ENCODE peak calls at places on chromosomes 7 and 10, in eight cellular contexts. One of them, this sample, is unnamed.
A peak's percentile ranks its signal among the peaks of the same experiment; 100 is the strongest.

GRCh38 chr7:98217623-98218582 is 6.7 kb downstream of the BHLHA15 start:
- DNase-seq in gastrocnemius medialis: no peak
- DNase-seq in fibroblast of mammary gland: no peak
- DNase-seq in right atrium auricular region: no peak
- DNase-seq in AG04449: no peak
- DNase-seq in GM13976: no peak
- DNase-seq in progenitor cell of endocrine pancreas: no peak
- DNase-seq in mesothelial cell of epicardium: no peak
- DNase-seq in this sample: no peak

GRCh38 chr10:105258674-105259065 is 617.6 kb downstream of the SORCS3 start:
- DNase-seq in progenitor cell of endocrine pancreas: no peak
- DNase-seq in gastrocnemius medialis: no peak
- DNase-seq in GM13976: no peak
- DNase-seq in fibroblast of mammary gland: no peak
- DNase-seq in AG04449: no peak
- DNase-seq in mesothelial cell of epicardium: no peak
- DNase-seq in right atrium auricular region: no peak
- DNase-seq in this sample: no peak

GRCh38 chr7:2689951-2690705 is 2.1 kb downstream of the AMZ1 start:
- DNase-seq in gastrocnemius medialis: no peak
- DNase-seq in AG04449: no peak
- DNase-seq in right atrium auricular region: no peak
- DNase-seq in GM13976: no peak
- DNase-seq in progenitor cell of endocrine pancreas: no peak
- DNase-seq in mesothelial cell of epicardium: no peak
- DNase-seq in fibroblast of mammary gland: peak; percentile 15
- DNase-seq in this sample: no peak

GRCh38 chr10:28678687-28679457 is 1.6 kb downstream of the BAMBI start:
- DNase-seq in AG04449: no peak
- DNase-seq in progenitor cell of endocrine pancreas: no peak
- DNase-seq in right atrium auricular region: peak; percentile 49
- DNase-seq in fibroblast of mammary gland: no peak
- DNase-seq in GM13976: no peak
- DNase-seq in mesothelial cell of epicardium: no peak
- DNase-seq in gastrocnemius medialis: no peak
- DNase-seq in this sample: no peak

GRCh38 chr10:3652886-3653285 is 132.1 kb downstream of the KLF6 start:
- DNase-seq in GM13976: no peak
- DNase-seq in AG04449: no peak
- DNase-seq in mesothelial cell of epicardium: no peak
- DNase-seq in right atrium auricular region: no peak
- DNase-seq in gastrocnemius medialis: no peak
- DNase-seq in fibroblast of mammary gland: peak; percentile 52
- DNase-seq in progenitor cell of endocrine pancreas: no peak
- DNase-seq in this sample: no peak

GRCh38 chr10:88152720-88153119 is 289.3 kb downstream of the PTEN start:
- DNase-seq in AG04449: peak; percentile 94
- DNase-seq in mesothelial cell of epicardium: no peak
- DNase-seq in gastrocnemius medialis: peak; percentile 23
- DNase-seq in right atrium auricular region: no peak
- DNase-seq in fibroblast of mammary gland: peak; percentile 99
- DNase-seq in GM13976: peak; percentile 56
- DNase-seq in progenitor cell of endocrine pancreas: no peak
- DNase-seq in this sample: no peak

GRCh38 chr10:123807444-123808035 is 84.1 kb downstream of the CPXM2 start:
- DNase-seq in right atrium auricular region: no peak
- DNase-seq in gastrocnemius medialis: no peak
- DNase-seq in progenitor cell of endocrine pancreas: no peak
- DNase-seq in fibroblast of mammary gland: no peak
- DNase-seq in GM13976: no peak
- DNase-seq in AG04449: no peak
- DNase-seq in mesothelial cell of epicardium: peak; percentile 20
- DNase-seq in this sample: no peak

GRCh38 chr7:155863721-155864151 is 51.5 kb upstream of the SHH start:
- DNase-seq in GM13976: no peak
- DNase-seq in AG04449: no peak
- DNase-seq in mesothelial cell of epicardium: peak; percentile 16
- DNase-seq in progenitor cell of endocrine pancreas: no peak
- DNase-seq in fibroblast of mammary gland: no peak
- DNase-seq in right atrium auricular region: no peak
- DNase-seq in gastrocnemius medialis: no peak
- DNase-seq in this sample: no peak

GRCh38 chr10:73644015-73644743 is 2.9 kb upstream of the MYOZ1 start:
- DNase-seq in gastrocnemius medialis: peak; percentile 9
- DNase-seq in mesothelial cell of epicardium: peak; percentile 63
- DNase-seq in AG04449: no peak
- DNase-seq in right atrium auricular region: peak; percentile 72
- DNase-seq in GM13976: peak; percentile 78
- DNase-seq in progenitor cell of endocrine pancreas: peak; percentile 41
- DNase-seq in fibroblast of mammary gland: peak; percentile 74
- DNase-seq in this sample: no peak

GRCh38 chr7:30168800-30169584 is 34.2 kb downstream of the MTURN start:
- DNase-seq in right atrium auricular region: no peak
- DNase-seq in mesothelial cell of epicardium: no peak
- DNase-seq in AG04449: peak; percentile 82
- DNase-seq in progenitor cell of endocrine pancreas: no peak
- DNase-seq in GM13976: no peak
- DNase-seq in gastrocnemius medialis: no peak
- DNase-seq in fibroblast of mammary gland: peak; percentile 97
- DNase-seq in this sample: no peak

GRCh38 chr7:22944506-22944905 is 69.4 kb downstream of the HYCC1 start:
- DNase-seq in progenitor cell of endocrine pancreas: no peak
- DNase-seq in GM13976: no peak
- DNase-seq in mesothelial cell of epicardium: no peak
- DNase-seq in fibroblast of mammary gland: peak; percentile 76
- DNase-seq in right atrium auricular region: no peak
- DNase-seq in gastrocnemius medialis: no peak
- DNase-seq in AG04449: no peak
- DNase-seq in this sample: no peak

GRCh38 chr10:86261933-86262665 is 104.5 kb downstream of the GRID1 start:
- DNase-seq in mesothelial cell of epicardium: peak; percentile 35
- DNase-seq in progenitor cell of endocrine pancreas: peak; percentile 4
- DNase-seq in AG04449: no peak
- DNase-seq in right atrium auricular region: no peak
- DNase-seq in fibroblast of mammary gland: no peak
- DNase-seq in gastrocnemius medialis: no peak
- DNase-seq in GM13976: peak; percentile 78
- DNase-seq in this sample: no peak

GRCh38 chr10:61836888-61837747 is 64.4 kb upstream of the ARID5B start:
- DNase-seq in mesothelial cell of epicardium: no peak
- DNase-seq in progenitor cell of endocrine pancreas: no peak
- DNase-seq in GM13976: no peak
- DNase-seq in fibroblast of mammary gland: peak; percentile 63
- DNase-seq in AG04449: no peak
- DNase-seq in right atrium auricular region: no peak
- DNase-seq in gastrocnemius medialis: no peak
- DNase-seq in this sample: no peak

GRCh38 chr7:19122018-19122588 is 4.7 kb upstream of the TWIST1 start:
- DNase-seq in GM13976: no peak
- DNase-seq in right atrium auricular region: no peak
- DNase-seq in progenitor cell of endocrine pancreas: no peak
- DNase-seq in mesothelial cell of epicardium: no peak
- DNase-seq in AG04449: no peak
- DNase-seq in fibroblast of mammary gland: peak; percentile 78
- DNase-seq in gastrocnemius medialis: no peak
- DNase-seq in this sample: no peak

DNA sequence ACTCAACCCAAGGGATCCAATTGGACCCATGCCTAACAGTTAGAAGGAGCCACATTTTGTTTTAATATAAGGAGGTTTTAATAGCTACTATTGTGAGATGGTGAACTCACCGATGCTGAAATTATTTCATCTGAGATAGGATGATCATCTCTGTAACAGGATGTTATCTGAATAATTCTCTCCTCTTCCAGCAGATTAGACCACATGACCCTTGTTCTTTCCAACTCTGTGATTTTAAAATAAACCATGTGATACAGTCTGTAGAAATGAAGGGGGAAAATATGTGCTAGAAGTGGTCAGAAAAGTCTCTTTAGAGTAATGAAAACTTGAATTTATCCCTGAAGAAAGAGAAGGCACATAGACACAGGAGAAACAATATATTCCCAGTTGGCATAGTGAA is 385.8 kb downstream of the LRMDA start:
- DNase-seq in AG04449: no peak
- DNase-seq in gastrocnemius medialis: no peak
- DNase-seq in right atrium auricular region: no peak
- DNase-seq in mesothelial cell of epicardium: no peak
- DNase-seq in GM13976: no peak
- DNase-seq in fibroblast of mammary gland: no peak
- DNase-seq in progenitor cell of endocrine pancreas: no peak
- DNase-seq in this sample: no peak
- TF ChIP-seq CTCF in AG04449: no peak
- TF ChIP-seq CTCF in gastrocnemius medialis: no peak
- TF ChIP-seq CTCF in right atrium auricular region: no peak
- TF ChIP-seq CTCF in mesothelial cell of epicardium: no peak
- TF ChIP-seq CTCF in GM13976: no peak
- TF ChIP-seq CTCF in fibroblast of mammary gland: no peak
- TF ChIP-seq CTCF in progenitor cell of endocrine pancreas: no peak
- TF ChIP-seq CTCF in this sample: no peak

DNA sequence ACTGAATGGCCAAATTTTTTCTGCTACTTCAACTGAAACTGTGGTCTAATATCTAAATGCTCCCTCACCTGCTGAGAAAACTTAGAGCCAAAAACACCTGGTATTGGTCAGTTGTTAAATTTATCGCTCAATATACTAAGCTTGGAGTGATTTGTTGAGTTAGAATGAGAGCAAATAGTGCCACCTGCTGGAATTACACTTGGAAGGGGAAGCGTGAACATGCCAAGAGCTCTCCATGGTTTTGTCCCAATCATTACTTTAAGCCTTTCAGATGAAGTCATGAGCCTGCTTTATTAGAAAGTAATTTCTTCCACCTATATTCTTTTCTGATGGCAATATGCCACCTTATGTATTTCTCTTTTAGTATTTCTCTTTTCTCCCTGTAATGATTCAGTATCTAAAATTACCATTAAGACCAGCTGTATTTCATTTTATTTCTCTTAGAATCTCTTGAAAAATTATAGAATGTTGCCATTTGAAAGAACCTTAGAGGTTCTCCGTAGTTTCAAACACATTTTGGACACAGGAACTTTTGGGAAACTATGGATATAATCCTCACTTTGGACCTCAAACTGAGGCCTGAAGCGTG is 447.8 kb upstream of the C7orf33 start:
- DNase-seq in gastrocnemius medialis: no peak
- DNase-seq in AG04449: no peak
- DNase-seq in fibroblast of mammary gland: peak; percentile 40
- DNase-seq in progenitor cell of endocrine pancreas: peak; percentile 14
- DNase-seq in mesothelial cell of epicardium: no peak
- DNase-seq in right atrium auricular region: no peak
- DNase-seq in GM13976: peak; percentile 28
- DNase-seq in this sample: no peak
- TF ChIP-seq CTCF in gastrocnemius medialis: no peak
- TF ChIP-seq CTCF in AG04449: peak; percentile 34
- TF ChIP-seq CTCF in fibroblast of mammary gland: peak; percentile 44
- TF ChIP-seq CTCF in progenitor cell of endocrine pancreas: peak; percentile 80
- TF ChIP-seq CTCF in mesothelial cell of epicardium: peak; percentile 43
- TF ChIP-seq CTCF in right atrium auricular region: no peak
- TF ChIP-seq CTCF in GM13976: peak; percentile 39
- TF ChIP-seq CTCF in this sample: peak; percentile 40

GRCh38 chr7:68276725-68277124 is 1280.1 kb downstream of the TYW1 start:
- DNase-seq in gastrocnemius medialis: no peak
- DNase-seq in right atrium auricular region: no peak
- DNase-seq in AG04449: no peak
- DNase-seq in fibroblast of mammary gland: no peak
- DNase-seq in progenitor cell of endocrine pancreas: no peak
- DNase-seq in GM13976: no peak
- DNase-seq in mesothelial cell of epicardium: no peak
- DNase-seq in this sample: no peak

GRCh38 chr7:68279827-68280400 is 1283.3 kb downstream of the TYW1 start:
- DNase-seq in gastrocnemius medialis: no peak
- DNase-seq in progenitor cell of endocrine pancreas: no peak
- DNase-seq in mesothelial cell of epicardium: no peak
- DNase-seq in AG04449: no peak
- DNase-seq in right atrium auricular region: no peak
- DNase-seq in fibroblast of mammary gland: no peak
- DNase-seq in GM13976: no peak
- DNase-seq in this sample: no peak

GRCh38 chr7:68280931-68281330 is 1284.3 kb downstream of the TYW1 start:
- DNase-seq in AG04449: no peak
- DNase-seq in progenitor cell of endocrine pancreas: no peak
- DNase-seq in fibroblast of mammary gland: no peak
- DNase-seq in mesothelial cell of epicardium: no peak
- DNase-seq in GM13976: no peak
- DNase-seq in right atrium auricular region: no peak
- DNase-seq in gastrocnemius medialis: no peak
- DNase-seq in this sample: no peak
- TF ChIP-seq CTCF in AG04449: no peak
- TF ChIP-seq CTCF in progenitor cell of endocrine pancreas: no peak
- TF ChIP-seq CTCF in fibroblast of mammary gland: no peak
- TF ChIP-seq CTCF in mesothelial cell of epicardium: no peak
- TF ChIP-seq CTCF in GM13976: no peak
- TF ChIP-seq CTCF in right atrium auricular region: no peak
- TF ChIP-seq CTCF in gastrocnemius medialis: no peak
- TF ChIP-seq CTCF in this sample: no peak

DNA sequence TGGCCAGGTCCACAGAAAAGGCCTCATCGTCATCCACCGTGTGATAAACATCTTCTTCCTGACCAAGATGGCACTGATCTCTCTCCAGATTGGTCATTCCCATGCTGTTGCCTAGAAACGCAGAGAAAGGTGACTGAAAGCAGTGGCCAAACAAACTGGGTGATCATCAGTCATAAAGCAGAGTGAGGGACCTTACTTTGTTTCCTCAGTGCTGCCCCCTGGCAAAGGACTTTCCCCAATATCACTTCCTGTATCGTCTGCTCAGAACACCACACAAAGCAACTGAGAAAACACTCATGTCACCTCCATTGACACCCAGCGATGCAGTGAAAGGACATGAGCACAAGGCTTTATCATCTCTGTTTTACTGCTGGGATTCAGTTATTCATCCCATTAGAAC is 40.0 kb upstream of the TM9SF3 start:
- DNase-seq in mesothelial cell of epicardium: no peak
- DNase-seq in AG04449: no peak
- DNase-seq in progenitor cell of endocrine pancreas: no peak
- DNase-seq in fibroblast of mammary gland: no peak
- DNase-seq in gastrocnemius medialis: no peak
- DNase-seq in GM13976: no peak
- DNase-seq in right atrium auricular region: no peak
- DNase-seq in this sample: no peak
- TF ChIP-seq CTCF in mesothelial cell of epicardium: no peak
- TF ChIP-seq CTCF in AG04449: no peak
- TF ChIP-seq CTCF in progenitor cell of endocrine pancreas: peak; percentile 9
- TF ChIP-seq CTCF in fibroblast of mammary gland: peak; percentile 19
- TF ChIP-seq CTCF in gastrocnemius medialis: no peak
- TF ChIP-seq CTCF in GM13976: no peak
- TF ChIP-seq CTCF in right atrium auricular region: no peak
- TF ChIP-seq CTCF in this sample: no peak

GRCh38 chr10:103062854-103063642 is 130.0 kb downstream of the NT5C2 start:
- DNase-seq in mesothelial cell of epicardium: no peak
- DNase-seq in AG04449: no peak
- DNase-seq in fibroblast of mammary gland: no peak
- DNase-seq in right atrium auricular region: no peak
- DNase-seq in gastrocnemius medialis: no peak
- DNase-seq in GM13976: no peak
- DNase-seq in progenitor cell of endocrine pancreas: no peak
- DNase-seq in this sample: no peak
- TF ChIP-seq CTCF in mesothelial cell of epicardium: no peak
- TF ChIP-seq CTCF in AG04449: no peak
- TF ChIP-seq CTCF in fibroblast of mammary gland: no peak
- TF ChIP-seq CTCF in right atrium auricular region: no peak
- TF ChIP-seq CTCF in gastrocnemius medialis: no peak
- TF ChIP-seq CTCF in GM13976: no peak
- TF ChIP-seq CTCF in progenitor cell of endocrine pancreas: no peak
- TF ChIP-seq CTCF in this sample: no peak